ENCODE peak calls at places on chromosomes 7 and 10, in nine cellular contexts. Y is gastrocnemius medialis, M is uterus, J is ovary, A is esophagus squamous epithelium, L is K562, S is lower leg skin, N is HCT116, D is GM12878. C is an unnamed sample.

GRCh38 chr10:69867699-69868558 is 66.2 kb downstream of the COL13A1 start:
- DNase-seq in Y (no peak), M (no peak), J (no peak), A (no peak), L (no peak), S (no peak), N (no peak), D (no peak), C (no peak)

GRCh38 chr7:23709081-23709746 is 805 bp upstream of the STK31 start:
- DNase-seq in Y (no peak), M (no peak), J (no peak), A (no peak), L (no peak), S (no peak), N (no peak), D (no peak), C (no peak)

GRCh38 chr7:130394421-130395188 is 14.3 kb downstream of the CPA1 start:
- DNase-seq in Y (no peak), M (no peak), J (no peak), A (no peak), L (no peak), S (no peak), N (no peak), D (no peak), C (no peak)

GRCh38 chr10:76991571-76991970 is 646.0 kb downstream of the KCNMA1 start:
- DNase-seq in Y (no peak), M (no peak), J (no peak), A (no peak), L (no peak), S (no peak), N (no peak), D (no peak), C (no peak)

GRCh38 chr10:129784286-129784685 is 179.8 kb downstream of the EBF3 start:
- DNase-seq in Y (no peak), M (no peak), J (no peak), A (no peak), L (peak), S (no peak), N (no peak), D (no peak), C (no peak)

GRCh38 chr7:81501220-81501619 is 268.6 kb downstream of the HGF start:
- DNase-seq in Y (no peak), M (no peak), J (no peak), A (no peak), L (no peak), S (no peak), N (peak), D (no peak), C (no peak)

GRCh38 chr7:130598056-130598455 is 70.5 kb downstream of the COPG2 start:
- DNase-seq in Y (no peak), M (no peak), J (no peak), A (no peak), L (no peak), S (no peak), N (no peak), D (no peak), C (no peak)

GRCh38 chr10:129971381-129972144 is 7.5 kb upstream of the EBF3 start:
- DNase-seq in Y (no peak), M (no peak), J (peak), A (no peak), L (peak), S (no peak), N (no peak), D (no peak), C (no peak)

GRCh38 chr7:19268737-19269136 is 123.5 kb upstream of the FERD3L start:
- DNase-seq in Y (no peak), M (no peak), J (no peak), A (no peak), L (no peak), S (no peak), N (no peak), D (no peak), C (no peak)

DNA sequence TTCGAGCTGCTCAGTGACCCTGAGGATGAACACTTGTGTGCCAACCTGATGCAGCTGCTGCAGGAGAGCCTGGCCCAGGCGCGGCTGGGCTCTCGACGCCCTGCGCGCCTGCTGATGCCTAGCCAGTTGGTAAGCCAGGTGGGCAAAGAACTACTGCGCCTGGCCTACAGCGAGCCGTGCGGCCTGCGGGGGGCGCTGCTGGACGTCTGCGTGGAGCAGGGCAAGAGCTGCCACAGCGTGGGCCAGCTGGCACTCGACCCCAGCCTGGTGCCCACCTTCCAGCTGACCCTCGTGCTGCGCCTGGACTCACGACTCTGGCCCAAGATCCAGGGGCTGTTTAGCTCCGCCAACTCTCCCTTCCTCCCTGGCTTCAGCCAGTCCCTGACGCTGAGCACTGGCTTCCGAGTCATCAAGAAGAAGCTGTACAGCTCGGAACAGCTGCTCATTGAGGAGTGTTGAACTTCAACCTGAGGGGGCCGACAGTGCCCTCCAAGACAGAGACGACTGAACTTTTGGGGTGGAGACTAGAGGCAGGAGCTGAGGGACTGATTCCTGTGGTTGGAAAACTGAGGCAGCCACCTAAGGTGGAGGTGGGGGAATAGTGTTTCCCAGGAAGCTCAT is 1.1 kb downstream of the DDIT4 start:
- DNase-seq in Y (peak), M (peak), J (peak), A (no peak), L (peak), S (peak), N (no peak), D (no peak), C (no peak)
- TF ChIP-seq POLR2A in Y (peak), M (no peak), J (peak), A (peak), L (no peak), S (no peak), N (no peak), D (peak), C (no peak)

DNA sequence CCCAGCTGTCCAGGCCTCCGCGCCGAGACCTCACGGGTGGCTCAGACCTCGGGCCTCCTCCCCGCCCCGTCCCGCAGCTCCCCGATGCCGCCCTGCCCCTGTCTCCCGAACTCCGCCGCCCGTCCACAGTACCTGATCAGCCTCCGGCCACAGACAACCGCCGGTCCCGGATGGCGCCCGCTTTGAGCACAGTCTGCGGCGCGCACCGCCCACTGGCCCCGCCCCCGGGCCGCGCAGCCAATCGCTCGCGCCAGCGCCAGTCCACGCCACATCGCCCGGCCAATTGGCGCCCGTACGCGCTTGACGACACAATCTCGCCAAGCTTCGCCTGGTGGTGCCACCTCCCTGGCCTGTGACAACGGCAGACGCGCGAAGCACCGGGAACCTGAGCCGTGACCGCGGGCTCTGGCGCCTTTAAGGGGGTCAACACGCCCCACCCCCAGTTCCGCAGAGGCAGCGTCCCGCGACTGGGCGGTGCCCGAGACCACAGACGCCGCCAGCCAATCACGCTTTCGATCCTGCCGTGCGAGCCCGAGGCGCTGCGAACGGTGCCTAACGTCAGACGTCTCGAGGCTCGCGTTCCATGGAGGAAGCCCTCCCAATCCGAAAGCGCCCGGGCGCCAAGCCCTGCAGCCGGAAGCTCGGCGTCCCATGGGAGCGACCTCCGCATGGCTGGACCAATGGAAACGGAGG is at the start of gene IDI1:
- DNase-seq in Y (peak), M (peak), J (peak), A (peak), L (peak), S (peak), N (peak), D (peak), C (peak)
- TF ChIP-seq POLR2A in Y (peak), M (peak), J (peak), A (peak), L (peak), S (peak), N (peak), D (peak), C (peak)

GRCh38 chr7:157271991-157272324 is 64.8 kb upstream of the DNAJB6 start:
- DNase-seq in Y (peak), M (peak), J (peak), A (no peak), L (peak), S (peak), N (no peak), D (no peak), C (no peak)
- TF ChIP-seq POLR2A in Y (no peak), M (peak), J (no peak), A (no peak), L (no peak), S (no peak), N (no peak), D (no peak), C (no peak)

GRCh38 chr7:106561151-106561550 is 99.8 kb downstream of the CCDC71L start:
- DNase-seq in Y (no peak), M (no peak), J (no peak), A (no peak), L (no peak), S (no peak), N (no peak), D (no peak), C (no peak)

GRCh38 chr7:106561657-106562411 is 99.1 kb downstream of the CCDC71L start:
- DNase-seq in Y (no peak), M (no peak), J (no peak), A (no peak), L (no peak), S (no peak), N (no peak), D (peak), C (no peak)

GRCh38 chr7:106560482-106560881 is 100.5 kb downstream of the CCDC71L start:
- DNase-seq in Y (no peak), M (no peak), J (no peak), A (no peak), L (no peak), S (no peak), N (no peak), D (no peak), C (no peak)

GRCh38 chr7:106563466-106564150 is 97.3 kb downstream of the CCDC71L start:
- DNase-seq in Y (no peak), M (no peak), J (no peak), A (no peak), L (no peak), S (no peak), N (no peak), D (no peak), C (no peak)

DNA sequence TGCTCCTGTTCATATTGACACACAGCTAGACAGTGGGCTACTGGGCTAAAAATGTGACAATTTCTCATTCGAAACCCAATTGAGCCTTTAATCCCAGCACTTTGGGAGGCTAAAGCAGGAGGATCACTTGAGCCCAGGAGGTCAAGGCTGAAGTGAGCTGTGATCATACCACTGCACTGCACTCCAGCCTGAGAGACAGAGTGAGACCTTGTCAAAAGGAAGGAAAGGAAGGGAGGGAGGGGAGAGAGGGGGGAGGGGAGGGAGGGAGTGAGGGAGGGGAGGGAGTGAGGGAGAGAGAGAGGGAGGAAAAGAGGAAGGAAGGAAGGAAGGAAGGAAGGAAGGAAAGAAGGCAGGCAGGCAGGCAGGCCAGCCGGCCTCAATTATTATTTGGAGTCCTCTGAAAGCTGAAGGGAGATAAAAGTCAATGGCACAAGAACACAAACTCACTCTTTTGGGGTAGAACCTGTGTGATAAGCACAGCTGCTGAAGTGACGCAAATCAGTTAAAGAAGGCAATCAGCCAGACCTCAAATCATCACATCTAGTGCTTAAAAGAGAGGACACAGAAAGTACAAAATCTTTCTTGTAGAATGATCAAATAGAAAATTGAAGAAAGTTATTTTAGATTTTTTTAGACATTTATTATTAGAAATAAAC is 98.1 kb downstream of the CCDC71L start:
- DNase-seq in Y (no peak), M (no peak), J (no peak), A (no peak), L (no peak), S (no peak), N (no peak), D (no peak), C (no peak)
- TF ChIP-seq POLR2A in Y (no peak), M (no peak), J (no peak), A (no peak), L (no peak), S (no peak), N (no peak), D (no peak), C (no peak)

DNA sequence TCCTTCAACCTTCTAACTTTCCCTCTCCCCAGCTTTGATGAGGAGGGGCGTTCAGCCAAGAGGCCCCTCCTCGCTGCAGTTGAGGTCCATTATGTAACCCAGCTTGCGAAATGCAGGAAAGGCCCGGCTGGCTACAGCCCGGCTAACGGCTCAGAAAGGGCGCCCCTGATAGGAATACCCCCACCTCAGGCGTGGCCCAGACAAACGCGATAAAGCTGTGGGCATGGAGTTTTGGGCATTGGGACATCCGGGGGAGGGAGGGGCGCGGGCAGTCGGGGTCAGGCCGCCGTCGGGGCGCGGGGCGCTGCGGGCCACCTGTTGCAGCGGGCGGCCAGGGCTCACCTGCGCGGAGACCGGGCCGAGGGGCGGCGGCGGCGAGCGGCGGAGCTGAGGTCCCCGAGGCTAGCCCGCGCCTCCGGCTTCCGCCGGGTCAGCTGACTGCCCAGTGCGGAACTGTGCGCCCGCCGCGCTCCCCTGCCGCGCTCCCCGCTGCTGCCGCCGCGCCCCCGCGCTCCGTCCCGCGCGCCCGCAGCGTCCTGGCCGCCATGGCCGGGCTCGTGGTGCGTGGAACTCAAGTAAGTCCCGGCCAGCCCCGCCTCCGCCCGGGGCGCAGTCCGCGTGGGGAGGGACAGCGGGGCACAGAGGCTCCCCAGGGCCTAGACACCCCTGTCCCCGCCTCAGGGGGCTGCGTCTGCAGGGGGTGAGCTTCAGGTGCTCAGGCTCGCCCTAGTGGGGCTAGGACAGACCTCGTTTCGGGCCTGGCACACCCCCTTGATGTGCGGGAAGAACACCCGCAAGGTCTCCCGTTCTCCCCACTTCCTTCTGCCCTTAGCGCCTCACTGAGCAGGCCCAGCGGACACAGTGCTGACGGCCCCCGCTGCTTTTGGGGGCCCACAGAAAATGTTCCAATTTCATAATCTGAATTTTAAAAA is at the start of gene LRMDA:
- DNase-seq in Y (no peak), M (peak), J (peak), A (no peak), L (no peak), S (no peak), N (no peak), D (no peak), C (no peak)
- TF ChIP-seq POLR2A in Y (no peak), M (no peak), J (peak), A (no peak), L (no peak), S (no peak), N (no peak), D (no peak), C (no peak)

DNA sequence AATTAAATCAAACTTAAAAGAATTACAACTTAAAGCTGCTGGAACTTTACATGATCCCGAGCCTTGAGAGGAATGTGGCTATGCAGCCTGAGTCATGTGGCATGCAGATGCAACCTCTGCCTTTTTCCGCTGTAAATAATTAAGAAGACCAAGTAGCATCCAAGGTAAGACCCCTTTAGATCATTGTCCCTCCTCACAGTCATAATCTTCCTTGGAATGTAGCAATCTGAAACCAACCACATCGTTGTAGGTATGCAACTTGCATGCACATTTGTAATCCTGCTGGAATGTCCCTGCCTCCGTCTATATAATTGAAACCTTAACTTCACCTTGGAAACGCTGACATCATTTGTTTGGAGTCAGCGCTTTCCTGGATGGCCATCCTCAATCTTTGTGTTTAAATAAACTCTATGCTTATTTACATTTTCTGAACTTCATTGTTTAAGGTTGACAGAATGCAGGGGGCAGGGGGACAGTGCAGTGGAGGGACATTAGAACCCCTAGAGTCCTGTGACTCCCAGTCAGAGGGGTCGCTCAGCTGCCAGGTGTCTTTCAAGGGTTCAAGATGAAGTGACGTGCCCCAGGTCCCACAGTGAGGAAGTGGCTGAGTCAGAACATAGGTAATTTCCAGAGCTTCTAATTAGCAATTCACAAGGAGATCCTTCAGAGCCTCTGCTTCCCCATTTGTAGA is 110.7 kb downstream of the RALA start:
- DNase-seq in Y (no peak), M (no peak), J (no peak), A (no peak), L (no peak), S (no peak), N (no peak), D (no peak), C (peak)
- TF ChIP-seq POLR2A in Y (no peak), M (no peak), J (no peak), A (no peak), L (no peak), S (no peak), N (no peak), D (no peak), C (no peak)

GRCh38 chr7:517848-518629 is 1.6 kb downstream of the PDGFA start:
- DNase-seq in Y (peak), M (peak), J (peak), A (no peak), L (peak), S (peak), N (no peak), D (no peak), C (peak)
- TF ChIP-seq POLR2A in Y (peak), M (no peak), J (no peak), A (peak), L (no peak), S (no peak), N (no peak), D (no peak), C (peak)